ENCODE peak calls at places on chromosomes 7 and 10, in seven cellular contexts. One of them, this sample, is unnamed.

GRCh38 chr7:149448961-149449360 is 11.9 kb downstream of the ZNF777 start:
- DNase-seq in BE2C: no peak
- DNase-seq in CD4-positive, alpha-beta T cell: no peak
- DNase-seq in fibroblast of pulmonary artery: no peak
- DNase-seq in body of pancreas: no peak
- DNase-seq in activated CD8-positive, alpha-beta T cell treated with anti-CD3 and anti-CD28 coated beads for 36 hours: no peak
- DNase-seq in fibroblast of mammary gland: no peak
- DNase-seq in this sample: no peak

GRCh38 chr7:113119429-113119828 is 1.1 kb upstream of the SMIM30 start:
- DNase-seq in BE2C: no peak
- DNase-seq in body of pancreas: no peak
- DNase-seq in activated CD8-positive, alpha-beta T cell treated with anti-CD3 and anti-CD28 coated beads for 36 hours: no peak
- DNase-seq in fibroblast of mammary gland: no peak
- DNase-seq in CD4-positive, alpha-beta T cell: no peak
- DNase-seq in fibroblast of pulmonary artery: no peak
- DNase-seq in this sample: no peak

GRCh38 chr10:100569687-100570517 is 34.2 kb downstream of the HIF1AN start:
- DNase-seq in activated CD8-positive, alpha-beta T cell treated with anti-CD3 and anti-CD28 coated beads for 36 hours: peak; percentile 35
- DNase-seq in BE2C: no peak
- DNase-seq in fibroblast of pulmonary artery: no peak
- DNase-seq in fibroblast of mammary gland: no peak
- DNase-seq in CD4-positive, alpha-beta T cell: no peak
- DNase-seq in body of pancreas: peak; percentile 16
- DNase-seq in this sample: no peak

GRCh38 chr7:144437370-144438191 is 34.1 kb upstream of the NOBOX start:
- DNase-seq in fibroblast of pulmonary artery: peak; percentile 88
- DNase-seq in BE2C: peak; percentile 56
- DNase-seq in body of pancreas: peak; percentile 55
- DNase-seq in fibroblast of mammary gland: peak; percentile 72
- DNase-seq in CD4-positive, alpha-beta T cell: peak; percentile 32
- DNase-seq in activated CD8-positive, alpha-beta T cell treated with anti-CD3 and anti-CD28 coated beads for 36 hours: peak; percentile 83
- DNase-seq in this sample: peak; percentile 96

GRCh38 chr10:127563718-127564553 is 14.8 kb downstream of the NPS start:
- DNase-seq in BE2C: peak; percentile 25
- DNase-seq in fibroblast of mammary gland: peak; percentile 5
- DNase-seq in CD4-positive, alpha-beta T cell: no peak
- DNase-seq in activated CD8-positive, alpha-beta T cell treated with anti-CD3 and anti-CD28 coated beads for 36 hours: peak; percentile 55
- DNase-seq in body of pancreas: peak; percentile 44
- DNase-seq in fibroblast of pulmonary artery: no peak
- DNase-seq in this sample: peak; percentile 51

GRCh38 chr10:123204127-123204461 is 49.9 kb downstream of the BUB3 start:
- DNase-seq in CD4-positive, alpha-beta T cell: no peak
- DNase-seq in fibroblast of pulmonary artery: no peak
- DNase-seq in BE2C: no peak
- DNase-seq in body of pancreas: no peak
- DNase-seq in fibroblast of mammary gland: no peak
- DNase-seq in activated CD8-positive, alpha-beta T cell treated with anti-CD3 and anti-CD28 coated beads for 36 hours: no peak
- DNase-seq in this sample: no peak

GRCh38 chr10:6704891-6705290 is 124.8 kb upstream of the PRKCQ start:
- DNase-seq in BE2C: no peak
- DNase-seq in activated CD8-positive, alpha-beta T cell treated with anti-CD3 and anti-CD28 coated beads for 36 hours: no peak
- DNase-seq in fibroblast of mammary gland: no peak
- DNase-seq in body of pancreas: no peak
- DNase-seq in CD4-positive, alpha-beta T cell: no peak
- DNase-seq in fibroblast of pulmonary artery: no peak
- DNase-seq in this sample: no peak

GRCh38 chr7:92448185-92448747 is 984 bp downstream of the GATAD1 start:
- DNase-seq in BE2C: peak; percentile 31
- DNase-seq in body of pancreas: peak; percentile 68
- DNase-seq in activated CD8-positive, alpha-beta T cell treated with anti-CD3 and anti-CD28 coated beads for 36 hours: peak; percentile 81
- DNase-seq in fibroblast of mammary gland: peak; percentile 62
- DNase-seq in fibroblast of pulmonary artery: peak; percentile 67
- DNase-seq in CD4-positive, alpha-beta T cell: peak; percentile 60
- DNase-seq in this sample: peak; percentile 74

GRCh38 chr10:29699621-29700020 is 64.8 kb upstream of the SVIL start:
- DNase-seq in activated CD8-positive, alpha-beta T cell treated with anti-CD3 and anti-CD28 coated beads for 36 hours: no peak
- DNase-seq in BE2C: no peak
- DNase-seq in fibroblast of pulmonary artery: no peak
- DNase-seq in fibroblast of mammary gland: no peak
- DNase-seq in CD4-positive, alpha-beta T cell: no peak
- DNase-seq in body of pancreas: no peak
- DNase-seq in this sample: no peak

GRCh38 chr10:133378251-133379096 is 588 bp upstream of the PAOX start:
- DNase-seq in fibroblast of mammary gland: peak; percentile 21
- DNase-seq in fibroblast of pulmonary artery: peak; percentile 41
- DNase-seq in CD4-positive, alpha-beta T cell: peak; percentile 52
- DNase-seq in BE2C: peak; percentile 60
- DNase-seq in activated CD8-positive, alpha-beta T cell treated with anti-CD3 and anti-CD28 coated beads for 36 hours: peak; percentile 70
- DNase-seq in body of pancreas: peak; percentile 59
- DNase-seq in this sample: peak; percentile 91

GRCh38 chr10:30502266-30503058 is 68.5 kb downstream of the MAP3K8 start:
- DNase-seq in fibroblast of pulmonary artery: peak; percentile 39
- DNase-seq in fibroblast of mammary gland: no peak
- DNase-seq in BE2C: no peak
- DNase-seq in body of pancreas: no peak
- DNase-seq in activated CD8-positive, alpha-beta T cell treated with anti-CD3 and anti-CD28 coated beads for 36 hours: peak; percentile 76
- DNase-seq in CD4-positive, alpha-beta T cell: no peak
- DNase-seq in this sample: peak; percentile 47

GRCh38 chr7:150322833-150323681 is at the start of the genes ACTR3C and LRRC61:
- DNase-seq in body of pancreas: peak; percentile 78
- DNase-seq in BE2C: peak; percentile 82
- DNase-seq in activated CD8-positive, alpha-beta T cell treated with anti-CD3 and anti-CD28 coated beads for 36 hours: peak; percentile 81
- DNase-seq in fibroblast of pulmonary artery: no peak
- DNase-seq in fibroblast of mammary gland: no peak
- DNase-seq in CD4-positive, alpha-beta T cell: peak; percentile 44
- DNase-seq in this sample: peak; percentile 83

GRCh38 chr10:77877461-77878344 is 48.9 kb downstream of the DLG5 start:
- DNase-seq in BE2C: peak; percentile 80
- DNase-seq in fibroblast of pulmonary artery: peak; percentile 81
- DNase-seq in fibroblast of mammary gland: peak; percentile 52
- DNase-seq in activated CD8-positive, alpha-beta T cell treated with anti-CD3 and anti-CD28 coated beads for 36 hours: peak; percentile 65
- DNase-seq in CD4-positive, alpha-beta T cell: no peak
- DNase-seq in body of pancreas: no peak
- DNase-seq in this sample: peak; percentile 35

GRCh38 chr10:109934958-109935793 is 11.9 kb upstream of the XPNPEP1 start:
- DNase-seq in fibroblast of pulmonary artery: peak; percentile 86
- DNase-seq in activated CD8-positive, alpha-beta T cell treated with anti-CD3 and anti-CD28 coated beads for 36 hours: peak; percentile 44
- DNase-seq in fibroblast of mammary gland: peak; percentile 69
- DNase-seq in body of pancreas: peak; percentile 49
- DNase-seq in BE2C: no peak
- DNase-seq in CD4-positive, alpha-beta T cell: no peak
- DNase-seq in this sample: no peak

GRCh38 chr7:73427902-73428696 is 5.5 kb upstream of the FZD9 start:
- DNase-seq in CD4-positive, alpha-beta T cell: no peak
- DNase-seq in BE2C: no peak
- DNase-seq in fibroblast of pulmonary artery: no peak
- DNase-seq in body of pancreas: no peak
- DNase-seq in activated CD8-positive, alpha-beta T cell treated with anti-CD3 and anti-CD28 coated beads for 36 hours: no peak
- DNase-seq in fibroblast of mammary gland: no peak
- DNase-seq in this sample: no peak

GRCh38 chr10:123428302-123428701 is 237.9 kb upstream of the GPR26 start:
- DNase-seq in activated CD8-positive, alpha-beta T cell treated with anti-CD3 and anti-CD28 coated beads for 36 hours: no peak
- DNase-seq in CD4-positive, alpha-beta T cell: no peak
- DNase-seq in BE2C: no peak
- DNase-seq in fibroblast of mammary gland: no peak
- DNase-seq in fibroblast of pulmonary artery: no peak
- DNase-seq in body of pancreas: no peak
- DNase-seq in this sample: no peak

GRCh38 chr7:136056827-136057226 is 79.7 kb upstream of the MTPN start:
- DNase-seq in fibroblast of mammary gland: no peak
- DNase-seq in fibroblast of pulmonary artery: no peak
- DNase-seq in activated CD8-positive, alpha-beta T cell treated with anti-CD3 and anti-CD28 coated beads for 36 hours: no peak
- DNase-seq in CD4-positive, alpha-beta T cell: no peak
- DNase-seq in BE2C: no peak
- DNase-seq in body of pancreas: no peak
- DNase-seq in this sample: no peak

GRCh38 chr7:25358831-25359350 is 130.6 kb upstream of the NPVF start:
- DNase-seq in body of pancreas: no peak
- DNase-seq in CD4-positive, alpha-beta T cell: no peak
- DNase-seq in activated CD8-positive, alpha-beta T cell treated with anti-CD3 and anti-CD28 coated beads for 36 hours: no peak
- DNase-seq in fibroblast of pulmonary artery: no peak
- DNase-seq in BE2C: no peak
- DNase-seq in fibroblast of mammary gland: no peak
- DNase-seq in this sample: no peak

GRCh38 chr7:65438593-65438992 is 64.9 kb downstream of the ZNF92 start:
- DNase-seq in fibroblast of mammary gland: peak; percentile 97
- DNase-seq in BE2C: no peak
- DNase-seq in activated CD8-positive, alpha-beta T cell treated with anti-CD3 and anti-CD28 coated beads for 36 hours: no peak
- DNase-seq in CD4-positive, alpha-beta T cell: no peak
- DNase-seq in body of pancreas: no peak
- DNase-seq in fibroblast of pulmonary artery: peak; percentile 90
- DNase-seq in this sample: no peak

DNA sequence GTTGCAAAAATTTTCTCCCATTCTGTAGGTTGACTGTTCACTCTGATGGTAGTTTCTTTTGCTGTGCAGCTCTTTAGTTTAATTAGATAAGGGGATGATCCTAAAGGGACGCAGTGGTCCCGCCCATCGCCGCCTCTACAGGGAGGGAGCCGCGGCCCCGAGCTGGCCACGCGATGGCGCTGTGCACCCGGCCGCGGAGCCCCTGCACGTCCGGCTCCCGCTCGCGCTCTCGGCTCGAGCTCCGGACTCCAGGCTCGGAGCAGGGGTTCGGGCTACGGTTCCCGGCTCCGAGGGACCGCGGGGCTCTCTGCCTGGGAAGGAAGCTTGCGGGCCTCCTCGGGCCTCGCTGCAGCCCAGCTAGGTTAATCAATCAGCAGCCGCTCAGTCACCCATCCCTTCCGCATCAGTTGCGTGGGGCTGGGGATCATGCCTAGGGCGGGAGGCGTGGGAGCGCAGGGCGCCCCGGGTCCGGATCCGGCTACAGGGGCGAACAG is 97.8 kb downstream of the WDR11 start:
- DNase-seq in fibroblast of pulmonary artery: peak; percentile 71
- DNase-seq in activated CD8-positive, alpha-beta T cell treated with anti-CD3 and anti-CD28 coated beads for 36 hours: peak; percentile 68
- DNase-seq in CD4-positive, alpha-beta T cell: peak; percentile 35
- DNase-seq in BE2C: peak; percentile 77
- DNase-seq in fibroblast of mammary gland: peak; percentile 57
- DNase-seq in body of pancreas: peak; percentile 65
- DNase-seq in this sample: peak; percentile 74
- TF ChIP-seq CTCF in fibroblast of pulmonary artery: peak; percentile 45
- TF ChIP-seq CTCF in activated CD8-positive, alpha-beta T cell treated with anti-CD3 and anti-CD28 coated beads for 36 hours: peak; percentile 75
- TF ChIP-seq CTCF in CD4-positive, alpha-beta T cell: peak; percentile 52
- TF ChIP-seq CTCF in BE2C: peak; percentile 78
- TF ChIP-seq CTCF in fibroblast of mammary gland: peak; percentile 46
- TF ChIP-seq CTCF in body of pancreas: peak; percentile 83
- TF ChIP-seq CTCF in this sample: peak; percentile 82

DNA sequence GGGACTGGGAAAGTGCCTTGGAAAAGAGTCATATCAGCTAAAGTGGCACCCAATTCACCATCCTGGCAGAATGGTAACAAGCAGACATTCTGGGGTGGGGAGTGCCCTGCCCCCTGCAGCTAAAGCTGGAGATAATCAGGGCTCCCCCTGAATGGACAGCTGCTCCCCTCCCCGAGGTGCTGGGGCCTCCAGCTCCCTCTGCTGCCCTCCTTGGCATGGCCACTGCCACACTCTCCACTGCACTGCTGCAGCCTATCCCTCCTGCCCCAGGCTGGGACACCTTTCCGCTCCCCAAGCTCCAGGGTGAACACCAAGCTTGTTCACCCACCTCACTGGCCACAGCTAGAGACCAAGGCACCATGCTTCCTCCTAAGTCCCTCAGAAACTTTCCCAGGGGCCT is 9.8 kb upstream of the PARD3 start:
- DNase-seq in fibroblast of mammary gland: no peak
- DNase-seq in CD4-positive, alpha-beta T cell: no peak
- DNase-seq in activated CD8-positive, alpha-beta T cell treated with anti-CD3 and anti-CD28 coated beads for 36 hours: no peak
- DNase-seq in body of pancreas: peak; percentile 19
- DNase-seq in BE2C: no peak
- DNase-seq in fibroblast of pulmonary artery: no peak
- DNase-seq in this sample: no peak
- TF ChIP-seq CTCF in fibroblast of mammary gland: peak; percentile 15
- TF ChIP-seq CTCF in CD4-positive, alpha-beta T cell: no peak
- TF ChIP-seq CTCF in activated CD8-positive, alpha-beta T cell treated with anti-CD3 and anti-CD28 coated beads for 36 hours: no peak
- TF ChIP-seq CTCF in body of pancreas: peak; percentile 12
- TF ChIP-seq CTCF in BE2C: no peak
- TF ChIP-seq CTCF in fibroblast of pulmonary artery: peak; percentile 17
- TF ChIP-seq CTCF in this sample: no peak

DNA sequence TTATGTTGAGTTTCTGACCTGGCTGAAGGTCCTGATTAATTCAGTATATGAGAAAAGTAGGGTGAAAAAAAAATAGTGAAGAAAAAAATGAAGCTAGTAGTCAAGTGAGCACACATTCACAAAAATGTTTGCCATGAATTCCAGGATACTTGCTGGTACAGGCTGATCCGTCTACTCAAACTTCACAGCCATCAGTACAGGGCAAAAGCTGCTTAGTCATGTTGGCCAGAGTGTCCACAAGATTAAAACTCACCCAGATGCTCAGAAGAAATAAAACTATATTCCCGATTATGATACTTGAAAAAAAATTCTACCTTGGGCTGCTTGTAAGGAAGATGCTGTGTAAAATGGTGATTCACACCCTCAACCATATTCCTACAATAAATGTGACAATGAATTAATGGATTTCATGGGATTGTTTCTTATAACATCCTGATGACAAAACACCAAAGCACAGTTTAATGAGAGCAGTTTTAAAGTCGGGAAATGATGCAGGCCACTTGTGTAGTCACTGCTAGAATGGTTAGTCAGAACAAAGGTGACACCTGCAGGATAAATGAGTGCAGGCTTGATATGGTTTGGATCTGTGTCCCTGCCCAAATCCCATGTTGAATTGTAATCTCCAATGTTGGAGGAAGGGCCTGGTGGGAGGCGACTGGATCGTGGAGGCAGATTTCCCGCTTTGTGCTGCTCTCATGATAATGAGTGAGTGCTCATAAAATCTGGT is 49.2 kb upstream of the ANKRD1 start:
- DNase-seq in CD4-positive, alpha-beta T cell: no peak
- DNase-seq in body of pancreas: no peak
- DNase-seq in fibroblast of mammary gland: peak; percentile 89
- DNase-seq in activated CD8-positive, alpha-beta T cell treated with anti-CD3 and anti-CD28 coated beads for 36 hours: no peak
- DNase-seq in fibroblast of pulmonary artery: peak; percentile 56
- DNase-seq in BE2C: no peak
- DNase-seq in this sample: no peak
- TF ChIP-seq CTCF in CD4-positive, alpha-beta T cell: no peak
- TF ChIP-seq CTCF in body of pancreas: no peak
- TF ChIP-seq CTCF in fibroblast of mammary gland: no peak
- TF ChIP-seq CTCF in activated CD8-positive, alpha-beta T cell treated with anti-CD3 and anti-CD28 coated beads for 36 hours: no peak
- TF ChIP-seq CTCF in fibroblast of pulmonary artery: no peak
- TF ChIP-seq CTCF in BE2C: no peak
- TF ChIP-seq CTCF in this sample: no peak

DNA sequence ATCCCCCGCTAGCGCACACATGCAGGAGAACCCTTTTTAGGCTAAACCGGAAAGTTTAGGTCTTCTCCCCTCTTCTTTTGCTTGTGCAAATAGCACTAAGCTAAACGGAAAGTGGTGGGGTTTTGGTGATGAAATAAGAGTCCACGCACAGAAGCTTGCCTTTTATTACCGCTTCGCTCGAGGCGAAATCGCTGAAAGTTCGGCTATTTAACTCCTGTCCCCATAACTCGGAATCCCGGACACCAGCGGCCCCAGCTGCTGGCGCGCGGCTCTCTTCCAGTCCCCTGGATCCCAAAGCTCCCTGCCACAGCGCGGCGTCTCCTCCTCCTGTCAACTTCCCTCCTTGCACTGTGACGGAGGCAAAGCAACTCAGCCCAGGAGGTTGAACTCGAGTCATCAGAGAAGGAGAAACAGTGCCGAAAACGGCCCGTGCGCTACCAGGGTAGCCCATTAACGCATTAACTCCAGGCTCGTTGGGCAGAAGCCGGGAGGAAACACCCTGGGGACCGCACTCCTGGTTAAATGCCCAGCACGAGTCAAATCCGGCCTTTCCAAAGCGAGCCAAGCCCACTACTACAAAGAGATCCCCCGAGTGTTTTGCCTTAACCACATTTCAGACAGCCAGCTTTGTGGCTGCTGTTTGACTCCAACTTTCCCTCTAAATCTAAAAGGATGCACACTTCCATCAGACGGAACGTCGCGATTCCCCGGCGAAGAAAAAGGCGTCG is 1.3 kb downstream of the SEMA3D start:
- DNase-seq in BE2C: peak; percentile 72
- DNase-seq in activated CD8-positive, alpha-beta T cell treated with anti-CD3 and anti-CD28 coated beads for 36 hours: no peak
- DNase-seq in body of pancreas: peak; percentile 17
- DNase-seq in fibroblast of pulmonary artery: peak; percentile 75
- DNase-seq in fibroblast of mammary gland: peak; percentile 61
- DNase-seq in CD4-positive, alpha-beta T cell: no peak
- DNase-seq in this sample: peak; percentile 52
- TF ChIP-seq CTCF in BE2C: peak; percentile 39
- TF ChIP-seq CTCF in activated CD8-positive, alpha-beta T cell treated with anti-CD3 and anti-CD28 coated beads for 36 hours: no peak
- TF ChIP-seq CTCF in body of pancreas: no peak
- TF ChIP-seq CTCF in fibroblast of pulmonary artery: peak; percentile 24
- TF ChIP-seq CTCF in fibroblast of mammary gland: peak; percentile 8
- TF ChIP-seq CTCF in CD4-positive, alpha-beta T cell: no peak
- TF ChIP-seq CTCF in this sample: no peak